ENCODE peak calls at places on chromosomes 6 and 20, in six cellular contexts. N is heart left ventricle; U is neural progenitor cell; K is left ventricle myocardium inferior; A is prostate gland; P is CD8-positive, alpha-beta T cell. M is an unnamed sample.

GRCh38 chr20:10478205-10478604 is 43.1 kb downstream of the SLX4IP start:
- DNase-seq in A (no peak), K (no peak), U (no peak), N (no peak), P (no peak), M (no peak)

GRCh38 chr6:9204171-9204570 is 768.8 kb upstream of the SLC35B3 start:
- DNase-seq in U (no peak), N (no peak), A (no peak), K (no peak), P (no peak), M (no peak)

GRCh38 chr6:44529506-44529905 is 142.0 kb downstream of the CDC5L start:
- DNase-seq in A (no peak), N (no peak), K (no peak), U (no peak), P (no peak), M (no peak)

GRCh38 chr6:159044899-159045727 is at the start of gene TAGAP:
- DNase-seq in U (no peak), N (peak; percentile 64), K (peak; percentile 52), A (peak; percentile 46), P (peak; percentile 88), M (peak; percentile 59)

GRCh38 chr6:150685860-150686259 is 86.2 kb downstream of the PLEKHG1 start:
- DNase-seq in P (no peak), N (no peak), K (no peak), U (peak; percentile 48), A (no peak), M (peak; percentile 41)

GRCh38 chr6:158894192-158894591 is 75.0 kb upstream of the EZR start:
- DNase-seq in A (no peak), K (no peak), N (no peak), P (no peak), U (peak; percentile 59), M (no peak)

GRCh38 chr6:142735182-142735581 is 209.8 kb downstream of the HIVEP2 start:
- DNase-seq in P (no peak), K (no peak), N (no peak), U (no peak), A (no peak), M (no peak)

GRCh38 chr6:3749991-3750323 is 1.6 kb downstream of the PXDC1 start:
- DNase-seq in N (peak; percentile 58), P (no peak), A (peak; percentile 38), U (no peak), K (peak; percentile 55), M (peak; percentile 59)

GRCh38 chr6:21208114-21208795 is 385.3 kb upstream of the SOX4 start:
- DNase-seq in P (no peak), U (no peak), K (no peak), N (no peak), A (no peak), M (no peak)

GRCh38 chr6:26743941-26744699 is 84.6 kb upstream of the ZNF322 start:
- DNase-seq in U (peak; percentile 41), N (no peak), A (no peak), P (no peak), K (no peak), M (no peak)

GRCh38 chr6:156809034-156809433 is 31.9 kb downstream of the ARID1B start:
- DNase-seq in N (no peak), K (no peak), P (no peak), U (no peak), A (no peak), M (peak; percentile 68)

GRCh38 chr6:111258615-111259088 is 171.3 kb downstream of the SLC16A10 start:
- DNase-seq in P (no peak), U (no peak), K (no peak), A (no peak), N (no peak), M (no peak)

GRCh38 chr6:6890400-6890858 is 217.3 kb upstream of the RREB1 start:
- DNase-seq in U (peak; percentile 57), N (peak; percentile 76), P (no peak), K (peak; percentile 50), A (no peak), M (peak; percentile 17)

GRCh38 chr6:163837681-163838431 is 423.3 kb downstream of the QKI start:
- DNase-seq in P (no peak), A (no peak), N (peak; percentile 52), U (peak; percentile 40), K (peak; percentile 23), M (no peak)

GRCh38 chr6:138404666-138405337 is 779 bp downstream of the HEBP2 start:
- DNase-seq in K (peak; percentile 29), A (peak; percentile 28), N (no peak), P (peak; percentile 49), U (no peak), M (peak; percentile 18)

GRCh38 chr20:33649201-33649631 is 12.9 kb upstream of the C20orf144 start:
- DNase-seq in U (no peak), K (peak; percentile 68), P (no peak), A (no peak), N (peak; percentile 76), M (peak; percentile 91)

GRCh38 chr20:63235399-63235983 is at the start of gene BIRC7:
- DNase-seq in K (no peak), P (peak; percentile 50), A (no peak), U (no peak), N (no peak), M (no peak)

GRCh38 chr20:54155736-54156317 is 18.0 kb downstream of the CYP24A1 start:
- DNase-seq in K (no peak), N (no peak), U (no peak), A (no peak), P (no peak), M (no peak)

GRCh38 chr20:49647509-49647908 is 66.2 kb downstream of the B4GALT5 start:
- DNase-seq in A (no peak), U (no peak), P (no peak), N (no peak), K (no peak), M (no peak)

GRCh38 chr6:37617073-37617472 is 80.6 kb downstream of the MDGA1 start:
- DNase-seq in N (peak; percentile 48), U (no peak), K (peak; percentile 41), P (no peak), A (no peak), M (no peak)

GRCh38 chr20:57523782-57524181 is 1.2 kb downstream of the CTCFL start:
- DNase-seq in K (no peak), N (no peak), P (no peak), U (no peak), A (no peak), M (no peak)

GRCh38 chr20:57526067-57526884 is 1.3 kb upstream of the CTCFL start:
- DNase-seq in U (peak; percentile 28), P (peak; percentile 26), A (no peak), K (no peak), N (no peak), M (no peak)

GRCh38 chr20:57526885-57527566 is 2.1 kb upstream of the CTCFL start:
- DNase-seq in U (no peak), N (no peak), K (no peak), P (no peak), A (no peak), M (no peak)

GRCh38 chr20:57524511-57525176 is at the start of gene CTCFL:
- DNase-seq in K (no peak), P (no peak), N (no peak), U (no peak), A (no peak), M (no peak)

GRCh38 chr20:57525328-57526053 is 551 bp upstream of the CTCFL start:
- DNase-seq in N (no peak), A (no peak), P (no peak), K (no peak), U (no peak), M (no peak)
- TF ChIP-seq CTCF in N (no peak), A (no peak), P (no peak), K (no peak), U (no peak), M (no peak)

DNA sequence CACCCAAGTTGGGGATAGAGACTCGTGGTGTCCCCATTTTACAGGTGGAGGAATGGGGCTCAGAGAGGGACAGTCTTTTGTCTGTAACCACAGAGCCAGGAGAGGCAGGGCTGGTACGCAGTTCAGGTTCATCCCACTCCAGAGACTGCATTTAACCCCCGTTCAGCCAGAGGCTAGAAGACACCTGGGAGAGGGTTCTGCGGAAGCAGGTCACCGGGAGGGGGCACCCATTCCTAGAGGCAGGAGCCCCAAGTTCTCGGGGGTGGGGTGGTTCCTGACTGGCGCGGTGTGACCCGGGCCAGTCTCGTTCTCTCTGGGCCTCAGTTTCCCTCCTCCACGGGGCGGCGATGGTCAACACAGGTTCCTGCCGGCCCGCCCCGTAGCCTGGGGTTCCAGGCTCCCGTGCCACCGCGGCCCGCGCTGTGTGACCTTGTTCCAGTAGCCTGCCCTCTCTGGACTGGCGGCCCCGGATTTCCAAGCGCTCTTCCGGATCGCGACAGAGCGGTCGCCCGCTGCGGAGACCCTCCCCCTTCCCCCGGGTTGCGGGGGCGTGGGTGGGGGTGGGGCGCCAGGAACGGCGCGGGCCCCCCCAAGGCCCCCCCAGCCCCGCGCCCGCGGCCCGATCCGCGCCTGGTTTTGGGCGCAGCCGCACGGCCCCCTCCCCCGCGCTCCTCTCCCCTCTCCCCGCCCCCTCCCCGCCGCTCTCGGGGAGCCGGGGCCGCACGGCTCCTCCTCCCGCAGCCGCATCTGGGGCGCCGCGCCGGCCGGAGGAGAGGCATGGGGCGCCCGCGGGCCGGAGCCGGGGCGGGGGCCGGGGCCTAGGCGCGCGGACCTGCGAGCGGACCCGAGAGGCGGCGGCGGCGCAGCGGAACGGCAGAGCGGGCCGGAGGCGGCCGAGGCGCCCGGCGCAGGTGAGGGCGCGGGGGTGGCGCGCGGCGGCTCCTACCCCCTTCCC is at the start of gene DLGAP4:
- DNase-seq in K (no peak), P (no peak), U (peak; percentile 85), A (no peak), N (no peak), M (no peak)
- H3K4me3 ChIP-seq in K (peak within 1 kb of the TSS; percentile 51), P (no peak within 1 kb of the TSS), U (peak within 1 kb of the TSS; percentile 61), A (peak within 1 kb of the TSS; percentile 42), N (peak within 1 kb of the TSS; percentile 29), M (no peak within 1 kb of the TSS)

DNA sequence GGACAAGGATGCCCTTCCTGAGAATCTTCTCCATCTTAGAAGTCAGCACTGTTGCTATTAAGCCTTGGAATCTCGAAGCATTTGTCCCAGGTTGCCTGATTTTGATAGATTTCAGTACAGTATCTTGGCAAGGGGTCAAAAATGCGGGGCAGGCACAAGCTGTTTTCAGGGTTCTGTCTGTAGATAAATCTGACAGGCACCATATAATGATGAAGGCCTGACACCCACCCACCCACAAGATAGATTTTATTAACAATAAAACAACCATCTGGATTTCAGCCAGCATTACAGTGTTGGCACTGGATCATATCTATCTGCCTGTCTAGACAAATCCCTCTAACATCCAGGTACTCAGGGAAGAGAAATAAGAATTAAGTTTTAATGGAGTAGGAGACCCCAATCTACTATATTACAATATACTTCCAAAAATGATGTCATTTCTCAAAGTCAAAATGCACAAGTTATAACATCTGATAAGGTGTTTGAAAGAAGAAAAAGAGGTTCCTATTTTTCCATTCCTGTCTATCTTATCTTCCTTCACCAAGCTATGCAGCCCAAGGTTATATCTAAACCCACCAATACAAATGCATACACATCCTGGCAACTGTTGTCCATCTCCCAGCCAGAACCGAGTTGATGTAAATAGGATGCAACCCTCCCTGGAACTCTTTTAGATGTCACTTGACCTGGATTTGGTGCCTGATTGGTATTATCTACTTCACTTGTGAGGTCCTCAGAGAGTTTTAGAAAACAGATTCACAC is 10.7 kb downstream of the NEDD9 start:
- DNase-seq in U (no peak), P (no peak), K (no peak), A (no peak), N (no peak), M (no peak)
- H3K4me1 ChIP-seq in U (peaks cover 10% of the 10 kb centered on the region), P (peaks cover 19% of the 10 kb centered on the region), K (peaks cover 88% of the 10 kb centered on the region), A (peaks cover 20% of the 10 kb centered on the region), N (peaks cover 45% of the 10 kb centered on the region), M (peaks cover 95% of the 10 kb centered on the region)

GRCh38 chr6:135390450-135390849 is 107.1 kb downstream of the AHI1 start:
- DNase-seq in P (no peak), N (no peak), A (no peak), U (no peak), K (no peak), M (no peak)

GRCh38 chr6:135397172-135397952 is 100.2 kb downstream of the AHI1 start:
- DNase-seq in K (no peak), P (no peak), U (no peak), A (no peak), N (no peak), M (no peak)

GRCh38 chr6:135393289-135393688 is 104.3 kb downstream of the AHI1 start:
- DNase-seq in A (no peak), P (no peak), K (no peak), N (no peak), U (no peak), M (no peak)
- TF ChIP-seq CTCF in A (no peak), P (no peak), K (no peak), N (no peak), U (no peak), M (no peak)

M was measured in thyroid gland.